ENCODE peak calls at places on chromosome 2, in five cellular contexts. D is ovary, N is Peyer's patch, M is esophagus squamous epithelium, O is neuronal stem cell. Z is an unnamed sample.

GRCh38 chr2:72037322-72037721 is 110.3 kb downstream of the CYP26B1 start:
- DNase-seq in D (no peak), N (no peak), M (no peak), O (no peak), Z (peak)

GRCh38 chr2:7666561-7667259 is 749.5 kb downstream of the RNF144A start:
- DNase-seq in D (no peak), N (no peak), M (no peak), O (no peak), Z (no peak)

GRCh38 chr2:98822301-98823164 is 91.6 kb upstream of the MGAT4A start:
- DNase-seq in D (no peak), N (peak), M (no peak), O (peak), Z (peak)

GRCh38 chr2:21452678-21453077 is 328.9 kb downstream of the TDRD15 start:
- DNase-seq in D (no peak), N (no peak), M (no peak), O (no peak), Z (no peak)

GRCh38 chr2:150697596-150697995 is 210.1 kb upstream of the RND3 start:
- DNase-seq in D (no peak), N (no peak), M (no peak), O (no peak), Z (no peak)

GRCh38 chr2:173401716-173402326 is 47.1 kb downstream of the CDCA7 start:
- DNase-seq in D (no peak), N (no peak), M (no peak), O (no peak), Z (no peak)

GRCh38 chr2:8000861-8001260 is 681.0 kb upstream of the ID2 start:
- DNase-seq in D (no peak), N (no peak), M (no peak), O (no peak), Z (no peak)

GRCh38 chr2:112008910-112009485 is 46.1 kb upstream of the TMEM87B start:
- DNase-seq in D (no peak), N (no peak), M (no peak), O (no peak), Z (no peak)

GRCh38 chr2:9408641-9409151 is 14.6 kb downstream of the ITGB1BP1 start:
- DNase-seq in D (no peak), N (no peak), M (no peak), O (no peak), Z (peak)

GRCh38 chr2:160411167-160411566 is 82.4 kb downstream of the RBMS1 start:
- DNase-seq in D (no peak), N (peak), M (no peak), O (no peak), Z (no peak)

GRCh38 chr2:98561902-98562695 is 46.2 kb downstream of the COA5 start:
- DNase-seq in D (no peak), N (no peak), M (no peak), O (no peak), Z (no peak)

GRCh38 chr2:60552096-60552850 is 1.2 kb downstream of the BCL11A start:
- DNase-seq in D (no peak), N (peak), M (no peak), O (no peak), Z (peak)

GRCh38 chr2:215425021-215425782 is 10.7 kb downstream of the FN1 start:
- DNase-seq in D (no peak), N (no peak), M (no peak), O (no peak), Z (no peak)

GRCh38 chr2:186036862-186037449 is 298.4 kb downstream of the FSIP2 start:
- DNase-seq in D (no peak), N (no peak), M (no peak), O (no peak), Z (no peak)

GRCh38 chr2:85678794-85679672 is 11.0 kb upstream of the SFTPB start:
- DNase-seq in D (peak), N (peak), M (peak), O (peak), Z (peak)

GRCh38 chr2:100242416-100242815 is 79.9 kb downstream of the LONRF2 start:
- DNase-seq in D (no peak), N (no peak), M (no peak), O (no peak), Z (no peak)

GRCh38 chr2:65383571-65384488 is 48.6 kb downstream of the SPRED2 start:
- DNase-seq in D (peak), N (no peak), M (no peak), O (no peak), Z (no peak)

GRCh38 chr2:191165190-191165643 is 14.4 kb upstream of the STAT4 start:
- DNase-seq in D (no peak), N (no peak), M (no peak), O (peak), Z (no peak)

GRCh38 chr2:127041259-127041970 is 65.5 kb downstream of the BIN1 start:
- DNase-seq in D (no peak), N (no peak), M (no peak), O (no peak), Z (no peak)

GRCh38 chr2:166278856-166279255 is 96.9 kb downstream of the SCN9A start:
- DNase-seq in D (no peak), N (no peak), M (no peak), O (no peak), Z (no peak)

GRCh38 chr2:241901018-241901380 is 31.5 kb downstream of the RTP5 start:
- DNase-seq in D (no peak), N (no peak), M (no peak), O (no peak), Z (peak)

GRCh38 chr2:231113489-231113888 is 11.4 kb downstream of the HTR2B start:
- DNase-seq in D (no peak), N (no peak), M (no peak), O (no peak), Z (no peak)

GRCh38 chr2:118661184-118661583 is 186.3 kb downstream of the EN1 start:
- DNase-seq in D (no peak), N (no peak), M (no peak), O (no peak), Z (no peak)

GRCh38 chr2:84494070-84494469 is 22.2 kb upstream of the DNAH6 start:
- DNase-seq in D (no peak), N (no peak), M (no peak), O (no peak), Z (no peak)

GRCh38 chr2:113174369-113174735 is 581 bp downstream of the PSD4 start:
- DNase-seq in D (no peak), N (no peak), M (no peak), O (no peak), Z (no peak)

GRCh38 chr2:153230977-153231376 is 247.6 kb downstream of the RPRM start:
- DNase-seq in D (no peak), N (no peak), M (no peak), O (no peak), Z (no peak)

GRCh38 chr2:235854276-235854675 is 313.9 kb downstream of the GBX2 start:
- DNase-seq in D (no peak), N (no peak), M (no peak), O (no peak), Z (no peak)

GRCh38 chr2:218578272-218578877 is 9.7 kb downstream of the CNOT9 start:
- DNase-seq in D (no peak), N (no peak), M (no peak), O (no peak), Z (no peak)
- H3K27ac ChIP-seq in D (no peak), N (no peak), M (no peak), O (no peak), Z (no peak)

DNA sequence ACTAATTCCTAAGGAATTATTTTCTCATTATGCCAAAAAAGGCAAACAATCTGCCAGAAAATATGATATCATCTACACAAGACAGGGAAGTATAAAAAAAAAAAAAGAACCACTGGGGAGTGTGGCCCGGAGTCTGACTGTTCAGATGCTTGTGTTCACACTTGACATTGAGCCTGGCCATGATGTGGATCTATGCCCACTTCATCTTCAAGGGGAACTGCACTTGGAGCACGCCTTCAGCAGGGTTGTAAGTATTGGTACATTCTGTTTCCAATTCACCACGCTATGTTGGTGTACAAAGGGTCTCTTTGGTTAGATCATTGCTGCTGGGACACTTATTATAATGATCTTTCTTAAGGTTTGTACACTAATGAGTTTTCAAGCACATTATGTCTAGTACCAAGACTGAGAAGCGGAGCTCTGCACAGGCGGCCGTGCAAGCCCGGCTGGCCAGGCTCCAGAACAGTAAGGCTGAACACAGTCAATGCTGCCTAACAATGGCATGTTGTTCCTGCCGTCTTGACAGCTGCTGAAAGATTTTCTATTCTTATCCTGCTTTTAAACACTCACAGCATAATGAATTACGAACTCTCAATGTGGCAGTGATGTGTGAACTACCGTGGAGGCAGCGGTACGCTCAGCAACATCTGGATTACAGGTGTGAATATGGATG is 788.4 kb upstream of the SOX11 start:
- DNase-seq in D (no peak), N (no peak), M (no peak), O (no peak), Z (no peak)
- H3K4me3 ChIP-seq in D (no peak), N (no peak), M (no peak), O (no peak), Z (no peak)

GRCh38 chr2:224532931-224533330 is 52.2 kb downstream of the CUL3 start:
- DNase-seq in D (no peak), N (no peak), M (no peak), O (no peak), Z (no peak)

GRCh38 chr2:224532441-224532840 is 52.7 kb downstream of the CUL3 start:
- DNase-seq in D (no peak), N (no peak), M (no peak), O (no peak), Z (no peak)
- H3K27ac ChIP-seq in D (no peak), N (no peak), M (no peak), O (no peak), Z (no peak)

GRCh38 chr2:188291142-188291616 is 495 bp upstream of the GULP1 start:
- DNase-seq in D (no peak), N (no peak), M (no peak), O (no peak), Z (peak)

GRCh38 chr2:188291617-188292445 is at the start of gene GULP1:
- DNase-seq in D (peak), N (no peak), M (no peak), O (peak), Z (peak)

GRCh38 chr2:188293601-188294482 is 2.2 kb downstream of the GULP1 start:
- DNase-seq in D (peak), N (no peak), M (no peak), O (no peak), Z (peak)

GRCh38 chr2:188294547-188294946 is 2.9 kb downstream of the GULP1 start:
- DNase-seq in D (no peak), N (no peak), M (no peak), O (no peak), Z (no peak)

DNA sequence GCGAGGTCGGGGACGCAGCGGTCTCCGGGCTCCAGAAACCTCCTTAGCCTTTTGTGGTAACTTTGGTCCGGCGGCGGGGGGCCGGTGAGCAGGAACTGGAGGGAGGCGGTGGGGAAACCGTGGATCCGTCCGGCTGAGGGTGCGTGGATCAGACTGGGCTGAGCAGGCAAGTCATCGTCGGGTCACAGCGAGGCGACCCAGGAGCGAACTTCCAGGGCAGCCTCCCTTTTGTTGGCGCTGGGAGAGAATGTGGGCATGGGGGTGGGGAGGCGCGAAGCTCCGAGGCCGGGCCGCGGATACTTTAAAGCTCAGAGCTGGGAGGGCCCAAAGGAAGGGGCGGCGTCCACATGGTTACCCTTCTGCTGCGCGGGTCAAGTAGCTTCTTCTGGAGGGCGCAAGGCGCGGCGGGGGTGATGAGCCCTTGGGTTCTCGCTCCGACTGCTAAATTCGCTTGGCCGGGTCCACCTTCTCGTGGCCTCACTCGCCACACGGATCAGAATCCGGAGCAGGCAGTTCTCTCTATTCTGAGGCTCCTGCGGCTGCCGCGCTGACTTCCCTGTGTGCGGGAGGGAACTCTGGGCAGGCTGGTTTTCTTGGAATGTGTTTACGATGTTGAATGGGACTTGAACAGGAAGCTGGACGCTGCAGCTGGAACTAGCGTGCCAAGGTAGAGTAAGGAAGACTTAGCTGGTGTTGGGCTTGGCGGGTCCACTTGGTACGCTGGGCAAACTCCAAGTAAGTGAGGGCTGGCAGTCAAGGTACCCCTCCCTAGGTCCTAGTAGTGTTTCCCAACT is 969 bp downstream of the GULP1 start:
- DNase-seq in D (peak), N (no peak), M (no peak), O (peak), Z (peak)
- H3K4me3 ChIP-seq in D (peak), N (peak), M (peak), O (peak), Z (peak)

DNA sequence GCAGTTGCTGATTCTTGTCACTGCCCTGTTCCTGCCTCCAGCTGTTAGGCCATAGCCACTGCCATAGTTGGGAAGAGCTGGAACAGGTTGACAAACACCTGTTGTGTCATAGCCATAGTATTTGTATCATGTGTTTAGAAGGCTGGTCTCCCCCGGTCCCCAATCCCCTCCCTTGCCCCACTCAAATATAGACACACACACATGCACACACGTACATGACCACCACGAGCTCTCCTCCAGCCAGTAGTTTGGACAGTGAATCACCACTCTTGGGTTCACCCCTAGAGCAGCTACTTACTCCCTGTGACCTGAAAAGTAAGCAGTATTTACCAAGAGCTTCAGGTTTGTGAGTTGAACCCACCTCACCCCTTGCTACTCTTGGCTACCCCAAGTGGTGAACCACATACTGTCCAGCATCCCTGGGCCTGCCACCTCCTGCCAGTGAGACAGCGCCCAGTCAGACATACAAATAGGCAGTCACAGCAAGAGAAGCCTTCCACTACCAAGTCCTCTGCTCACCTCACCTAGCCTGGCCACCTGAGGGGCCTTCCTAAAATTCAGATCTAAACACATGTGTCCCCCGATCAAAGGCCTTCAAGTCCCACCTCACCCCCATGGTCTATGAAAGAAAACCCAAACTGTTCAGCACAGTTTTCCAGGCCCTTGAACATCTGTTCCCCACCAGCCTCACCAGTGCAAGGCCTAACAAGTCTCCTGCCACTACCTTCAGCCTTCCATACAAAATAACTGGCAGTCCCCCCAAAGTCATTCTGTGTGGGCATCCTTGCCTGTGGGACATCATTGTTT is 7.1 kb downstream of the PCBP1 start:
- DNase-seq in D (no peak), N (no peak), M (no peak), O (no peak), Z (no peak)
- H3K27ac ChIP-seq in D (peak), N (peak), M (peak), O (no peak), Z (peak)

GRCh38 chr2:196638765-196639164 is 750 bp upstream of the CCDC150 start:
- DNase-seq in D (peak), N (no peak), M (no peak), O (no peak), Z (no peak)
- H3K4me3 ChIP-seq in D (no peak), N (peak), M (peak), O (no peak), Z (peak)

GRCh38 chr2:209943776-209944175 is 58.7 kb upstream of the RPE start:
- DNase-seq in D (no peak), N (no peak), M (no peak), O (no peak), Z (no peak)
- H3K27ac ChIP-seq in D (no peak), N (no peak), M (no peak), O (no peak), Z (no peak)

GRCh38 chr2:217922101-217923006 is 80.4 kb downstream of the TNS1 start:
- DNase-seq in D (peak), N (no peak), M (no peak), O (no peak), Z (no peak)

GRCh38 chr2:217924346-217924901 is 78.4 kb downstream of the TNS1 start:
- DNase-seq in D (no peak), N (no peak), M (no peak), O (no peak), Z (no peak)

GRCh38 chr2:217919781-217920351 is 82.9 kb downstream of the TNS1 start:
- DNase-seq in D (peak), N (no peak), M (no peak), O (no peak), Z (no peak)

GRCh38 chr2:217920879-217921603 is 81.8 kb downstream of the TNS1 start:
- DNase-seq in D (peak), N (no peak), M (no peak), O (no peak), Z (no peak)

GRCh38 chr2:217923007-217923686 is 79.6 kb downstream of the TNS1 start:
- DNase-seq in D (no peak), N (no peak), M (no peak), O (no peak), Z (no peak)
- H3K4me3 ChIP-seq in D (no peak), N (no peak), M (no peak), O (no peak), Z (no peak)

Z was measured in upper lobe of right lung.